ENCODE peak calls at places on chromosomes 13 and 19, in four cellular contexts. A is SK-N-SH; X is germinal center; R is stimulated activated CD4-positive, alpha-beta T cell treated with anti-CD3 and anti-CD28 coated beads, Interleukin-2, amount 100 ng/mL, for 48 hours. B is an unnamed sample.
A peak's percentile ranks its signal among the peaks of the same experiment; 100 is the strongest.

GRCh38 chr13:41802684-41803554 is 158.0 kb downstream of the VWA8 start:
- DNase-seq in A (no peak), R (peak; percentile 5), X (no peak), B (no peak)

GRCh38 chr19:30879225-30879624 is 470.0 kb downstream of the TSHZ3 start:
- DNase-seq in A (peak; percentile 56), X (no peak), R (no peak), B (no peak)

GRCh38 chr19:37991841-37992248 is 84.8 kb downstream of the SIPA1L3 start:
- DNase-seq in X (no peak), R (no peak), A (no peak), B (no peak)

GRCh38 chr19:47471733-47472457 is at the start of gene SLC8A2:
- DNase-seq in X (peak; percentile 59), A (peak; percentile 99), R (peak; percentile 38), B (peak; percentile 42)

GRCh38 chr19:35090160-35090794 is 25.3 kb upstream of the FXYD3 start:
- DNase-seq in R (peak; percentile 42), A (peak; percentile 90), X (peak; percentile 83), B (peak; percentile 66)

GRCh38 chr13:50133277-50133953 is 118.2 kb downstream of the KCNRG start:
- DNase-seq in X (no peak), A (no peak), R (no peak), B (no peak)

GRCh38 chr13:111480976-111481375 is 160.5 kb downstream of the TEX29 start:
- DNase-seq in A (no peak), X (no peak), R (no peak), B (no peak)

GRCh38 chr13:48715977-48716376 is 62.2 kb downstream of the CYSLTR2 start:
- DNase-seq in A (no peak), R (no peak), X (no peak), B (no peak)

GRCh38 chr19:30076751-30077670 is 135.0 kb downstream of the URI1 start:
- DNase-seq in R (no peak), X (no peak), A (peak; percentile 26), B (no peak)

GRCh38 chr19:32651729-32652140 is 23.2 kb downstream of the ANKRD27 start:
- DNase-seq in R (no peak), A (peak; percentile 60), X (no peak), B (no peak)

GRCh38 chr13:44710576-44710975 is 134.4 kb upstream of the TSC22D1 start:
- DNase-seq in A (no peak), X (no peak), R (peak; percentile 8), B (no peak)